ENCODE peak calls at places on chromosomes 2 and 18, in four cellular contexts. L, V, P and W are unnamed samples.

GRCh38 chr2:227029706-227030105 is 134.3 kb downstream of the COL4A4 start:
- DNase-seq in L (no peak), P (no peak), V (no peak), W (no peak)

GRCh38 chr2:170375192-170375591 is 197.2 kb downstream of the MYO3B start:
- DNase-seq in L (no peak), P (no peak), V (peak), W (no peak)

GRCh38 chr2:30662268-30663131 is 144.7 kb downstream of the CAPN13 start:
- DNase-seq in L (peak), V (no peak), P (peak), W (no peak)

GRCh38 chr2:54629914-54630609 is 93.4 kb upstream of the EML6 start:
- DNase-seq in L (no peak), V (peak), P (no peak), W (peak)

GRCh38 chr2:127614246-127614645 is 31.7 kb upstream of the GPR17 start:
- DNase-seq in L (no peak), V (no peak), P (no peak), W (no peak)

GRCh38 chr2:168343586-168343985 is 96.2 kb upstream of the STK39 start:
- DNase-seq in P (no peak), L (no peak), V (peak), W (no peak)

GRCh38 chr18:55351980-55352714 is 235.8 kb downstream of the TCF4 start:
- DNase-seq in L (no peak), P (no peak), V (no peak), W (no peak)

GRCh38 chr2:216594081-216594480 is 39.1 kb upstream of the IGFBP2 start:
- DNase-seq in V (no peak), L (no peak), P (no peak), W (no peak)

GRCh38 chr2:10717630-10718029 is 3.8 kb upstream of the ATP6V1C2 start:
- DNase-seq in V (peak), L (no peak), P (no peak), W (no peak)

GRCh38 chr18:70671889-70672551 is 383.2 kb downstream of the SOCS6 start:
- DNase-seq in L (no peak), V (no peak), P (no peak), W (no peak)

GRCh38 chr2:37555457-37555856 is 116.0 kb downstream of the CDC42EP3 start:
- DNase-seq in P (no peak), V (peak), L (no peak), W (no peak)

GRCh38 chr2:32289165-32290054 is 11.7 kb downstream of the YIPF4 start:
- DNase-seq in L (no peak), V (peak), P (no peak), W (no peak)

GRCh38 chr2:56192664-56193305 is 9.0 kb downstream of the CCDC85A start:
- DNase-seq in P (no peak), L (no peak), V (no peak), W (peak)

GRCh38 chr2:120702061-120702460 is 33.6 kb upstream of the GLI2 start:
- DNase-seq in P (no peak), L (peak), V (no peak), W (no peak)

GRCh38 chr2:219496781-219497494 is 1.8 kb upstream of the GMPPA start:
- DNase-seq in P (no peak), V (no peak), L (peak), W (no peak)

GRCh38 chr2:211453311-211453894 is 897.0 kb downstream of the CPS1 start:
- DNase-seq in P (no peak), L (no peak), V (no peak), W (no peak)

GRCh38 chr18:25262920-25263319 is 89.0 kb downstream of the ZNF521 start:
- DNase-seq in V (peak), P (no peak), L (no peak), W (no peak)

GRCh38 chr2:154704991-154705390 is 6.5 kb downstream of the KCNJ3 start:
- DNase-seq in V (no peak), P (no peak), L (no peak), W (no peak)

GRCh38 chr2:105325389-105325963 is 4.1 kb downstream of the TGFBRAP1 start:
- DNase-seq in V (no peak), L (no peak), P (no peak), W (no peak)

GRCh38 chr2:145851730-145852129 is 1331.8 kb upstream of the ZEB2 start:
- DNase-seq in P (no peak), V (no peak), L (no peak), W (no peak)

GRCh38 chr2:221529943-221530652 is 42.0 kb downstream of the EPHA4 start:
- DNase-seq in V (peak), L (no peak), P (no peak), W (no peak)

GRCh38 chr2:43531251-43531650 is 64.6 kb downstream of the THADA start:
- DNase-seq in P (no peak), V (no peak), L (no peak), W (no peak)

GRCh38 chr2:131063501-131064283 is 29.6 kb downstream of the FAM168B start:
- DNase-seq in L (no peak), V (no peak), P (no peak), W (no peak)

GRCh38 chr2:45793998-45794720 is 142.7 kb downstream of the PRKCE start:
- DNase-seq in L (no peak), P (no peak), V (no peak), W (no peak)
- H3K27ac ChIP-seq in L (no peak), P (no peak), V (no peak), W (no peak)

GRCh38 chr2:83585250-83585649 is 873.8 kb downstream of the SUCLG1 start:
- DNase-seq in V (no peak), P (no peak), L (no peak), W (no peak)
- H3K9ac ChIP-seq in V (no peak), P (no peak), L (no peak), W (no peak)

GRCh38 chr18:34978953-34979608 is 62.1 kb upstream of the MAPRE2 start:
- DNase-seq in P (peak), L (peak), V (peak), W (peak)
- H3K27ac ChIP-seq in P (no peak), L (no peak), V (peak), W (peak)

GRCh38 chr2:191821078-191821477 is 25.8 kb downstream of the CAVIN2 start:
- DNase-seq in P (no peak), V (no peak), L (no peak), W (no peak)
- H3K9ac ChIP-seq in P (no peak), V (no peak), L (no peak), W (no peak)

GRCh38 chr2:101473581-101473910 is 1.4 kb downstream of the RFX8 start:
- DNase-seq in V (no peak), L (no peak), P (no peak), W (no peak)
- H3K27ac ChIP-seq in V (no peak), L (no peak), P (no peak), W (peak)

DNA sequence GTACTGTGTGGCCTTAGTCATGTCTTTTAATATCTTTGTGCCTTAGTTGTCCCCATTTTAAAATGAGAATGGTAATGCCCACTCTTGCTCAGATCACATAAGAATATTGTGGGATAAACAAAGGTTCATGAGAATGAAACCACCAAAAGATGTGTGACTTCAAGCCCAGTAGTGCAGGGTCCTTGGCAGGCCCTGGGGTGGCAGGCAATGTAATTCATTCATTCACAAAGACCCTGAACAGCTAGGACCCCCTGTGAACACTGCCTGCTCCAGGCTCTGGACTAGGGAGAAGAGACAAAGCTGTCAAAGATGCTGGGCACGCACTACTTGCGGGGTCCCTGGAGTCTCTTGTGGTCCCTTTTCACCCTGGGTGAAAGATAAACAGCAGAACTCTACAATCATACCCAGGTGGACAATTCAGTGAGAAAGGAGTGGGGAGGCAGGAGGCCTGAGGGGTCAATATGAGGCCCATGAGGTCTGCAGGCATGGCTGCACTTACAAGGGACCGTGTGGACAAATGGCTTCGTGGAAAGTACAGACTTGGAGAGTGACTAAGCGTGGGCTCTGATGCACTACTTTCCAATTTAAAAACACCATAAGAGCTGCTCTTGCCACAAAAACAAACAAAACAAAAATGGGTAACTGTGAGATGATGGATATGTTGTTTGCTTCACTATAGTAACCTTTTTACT is 136.1 kb downstream of the SMAD7 start:
- DNase-seq in V (no peak), P (peak), L (peak), W (peak)
- H3K9ac ChIP-seq in V (no peak), P (no peak), L (no peak), W (no peak)

GRCh38 chr18:8937112-8937641 is 165.3 kb upstream of the NDUFV2 start:
- DNase-seq in V (no peak), P (no peak), L (peak), W (no peak)
- H3K27ac ChIP-seq in V (no peak), P (peak), L (no peak), W (no peak)

GRCh38 chr2:62845256-62845655 is 139.7 kb downstream of the EHBP1 start:
- DNase-seq in P (no peak), V (no peak), L (no peak), W (no peak)
- H3K9ac ChIP-seq in P (no peak), V (no peak), L (no peak), W (no peak)